ENCODE peak calls at places on chromosomes 13 and 19, in seven cellular contexts. Z is mesothelial cell of epicardium; Y is HFF-Myc; C is EH; U is hypothalamus; E is activated CD4-positive, alpha-beta T cell treated with anti-CD3 and anti-CD28 coated beads, Interleukin-2, amount 10 ng/mL, durations not matched to agents 7 days and 5 days; A is NCI-H1436. W is an unnamed sample.

GRCh38 chr13:25215253-25215575 is 43.1 kb upstream of the AMER2 start:
- DNase-seq in Z (no peak), Y (no peak), C (no peak), U (no peak), E (no peak), A (no peak), W (no peak)

GRCh38 chr13:28415994-28416411 is 78.9 kb downstream of the FLT1 start:
- DNase-seq in Z (no peak), Y (no peak), C (no peak), U (no peak), E (no peak), A (no peak), W (no peak)

GRCh38 chr13:98252931-98253470 is 75.9 kb upstream of the RNF113B start:
- DNase-seq in Z (no peak), Y (peak), C (peak), U (no peak), E (no peak), A (no peak), W (no peak)

GRCh38 chr13:100363351-100363750 is 225.2 kb downstream of the GGACT start:
- DNase-seq in Z (no peak), Y (no peak), C (peak), U (no peak), E (no peak), A (no peak), W (no peak)

GRCh38 chr19:29482855-29483640 is 42.7 kb upstream of the VSTM2B start:
- DNase-seq in Z (no peak), Y (no peak), C (no peak), U (no peak), E (no peak), A (no peak), W (no peak)

GRCh38 chr13:21463424-21463823 is 4.3 kb upstream of the ZDHHC20 start:
- DNase-seq in Z (no peak), Y (no peak), C (no peak), U (no peak), E (no peak), A (no peak), W (no peak)

GRCh38 chr19:1102407-1103106 is 1.2 kb upstream of the GPX4 start:
- DNase-seq in Z (no peak), Y (peak), C (peak), U (no peak), E (no peak), A (no peak), W (peak)

GRCh38 chr13:45691667-45692066 is 10.5 kb upstream of the CBY2 start:
- DNase-seq in Z (no peak), Y (no peak), C (no peak), U (no peak), E (no peak), A (no peak), W (no peak)

GRCh38 chr13:111210945-111211469 is 95.9 kb downstream of the ARHGEF7 start:
- DNase-seq in Z (no peak), Y (no peak), C (no peak), U (no peak), E (no peak), A (no peak), W (no peak)

GRCh38 chr19:52343548-52343947 is 7.5 kb downstream of the ZNF610 start:
- DNase-seq in Z (peak), Y (no peak), C (peak), U (peak), E (peak), A (no peak), W (peak)

GRCh38 chr19:2199215-2199614 is 35.5 kb downstream of the DOT1L start:
- DNase-seq in Z (no peak), Y (no peak), C (no peak), U (no peak), E (no peak), A (no peak), W (no peak)

GRCh38 chr19:23957660-23958281 is 43.1 kb downstream of the ZNF726 start:
- DNase-seq in Z (no peak), Y (peak), C (peak), U (no peak), E (no peak), A (no peak), W (no peak)

GRCh38 chr13:19860884-19861655 is 2.4 kb downstream of the ZMYM5 start:
- DNase-seq in Z (no peak), Y (no peak), C (peak), U (no peak), E (peak), A (no peak), W (peak)

GRCh38 chr13:110799246-110800236 is 86.0 kb downstream of the ING1 start:
- DNase-seq in Z (no peak), Y (peak), C (peak), U (peak), E (no peak), A (no peak), W (no peak)

W was measured in activated CD4-positive, alpha-beta memory T cell treated with anti-CD3 and anti-CD28 coated beads, Interleukin-2, amount 10 ng/mL, durations not matched to agents 7 days and 5 days.